ENCODE peak calls at places on chromosomes 12 and 14, in six cellular contexts. F is NCI-H510A treated with DMSO at 0.1 percent for 48 hours; W is EH; R is anterior cingulate cortex; A is CD4-positive, CD25-positive, alpha-beta regulatory T cell; Z is A549. S is an unnamed sample.

GRCh38 chr12:94169495-94169894 is 21.1 kb downstream of the PLXNC1 start:
- DNase-seq in F (no peak), W (no peak), R (no peak), A (no peak), Z (no peak), S (no peak)

GRCh38 chr14:31842905-31843304 is 234.2 kb upstream of the ARHGAP5 start:
- DNase-seq in F (no peak), W (no peak), R (no peak), A (no peak), Z (no peak), S (no peak)

GRCh38 chr14:65208548-65208947 is 106.2 kb upstream of the MAX start:
- DNase-seq in F (no peak), W (no peak), R (no peak), A (no peak), Z (no peak), S (peak)

GRCh38 chr14:49497725-49498348 is 88.3 kb downstream of the RPS29 start:
- DNase-seq in F (peak), W (peak), R (no peak), A (no peak), Z (peak), S (no peak)

GRCh38 chr12:17592472-17592871 is 497.5 kb downstream of the RERGL start:
- DNase-seq in F (no peak), W (no peak), R (no peak), A (no peak), Z (no peak), S (no peak)

GRCh38 chr12:85951823-85952222 is 77.7 kb downstream of the NTS start:
- DNase-seq in F (peak), W (no peak), R (no peak), A (no peak), Z (peak), S (no peak)

GRCh38 chr12:131892711-131893604 is 1.5 kb upstream of the ULK1 start:
- DNase-seq in F (peak), W (no peak), R (no peak), A (no peak), Z (no peak), S (peak)

GRCh38 chr12:53219956-53220856 is 11.8 kb downstream of the RARG start:
- DNase-seq in F (peak), W (peak), R (peak), A (peak), Z (peak), S (peak)

GRCh38 chr14:37150414-37150813 is 22.0 kb downstream of the SLC25A21 start:
- DNase-seq in F (peak), W (peak), R (no peak), A (no peak), Z (peak), S (no peak)

GRCh38 chr12:16914853-16915252 is 308.9 kb upstream of the LMO3 start:
- DNase-seq in F (no peak), W (no peak), R (no peak), A (no peak), Z (no peak), S (no peak)

GRCh38 chr14:51806624-51807023 is 53.8 kb upstream of the GNG2 start:
- DNase-seq in F (no peak), W (no peak), R (no peak), A (no peak), Z (no peak), S (no peak)

GRCh38 chr12:76820888-76821482 is 57.1 kb downstream of the ZDHHC17 start:
- DNase-seq in F (peak), W (peak), R (no peak), A (no peak), Z (peak), S (peak)

GRCh38 chr12:70983692-70984091 is 63.2 kb upstream of the PTPRR start:
- DNase-seq in F (no peak), W (no peak), R (no peak), A (no peak), Z (no peak), S (peak)

GRCh38 chr12:94100254-94100653 is 48.1 kb upstream of the PLXNC1 start:
- DNase-seq in F (no peak), W (peak), R (no peak), A (no peak), Z (peak), S (peak)

S was measured in islet precursor cell.